ENCODE peak calls at places on chromosomes 16 and 17, in nine cellular contexts. Y, W, Z, K, R, I, G, L and E are unnamed samples. For H3K4me1, the result is how much of the 10 kb centered on the place peaks cover.

GRCh38 chr16:23121024-23121423 is 28.2 kb downstream of the USP31 start:
- DNase-seq in Z (no peak), R (no peak), W (no peak), L (no peak), K (no peak), Y (peak), G (no peak), I (peak), E (no peak)

GRCh38 chr17:67689534-67690177 is 28.1 kb upstream of the NOL11 start:
- DNase-seq in Y (peak), I (peak), K (no peak), R (peak), G (no peak), L (no peak), W (no peak), Z (peak), E (peak)

GRCh38 chr17:2191785-2192184 is 111.8 kb downstream of the SMG6 start:
- DNase-seq in I (no peak), R (no peak), L (no peak), W (no peak), Y (no peak), K (no peak), G (no peak), Z (no peak), E (no peak)

GRCh38 chr16:426115-426905 is 861 bp downstream of the RAB11FIP3 start:
- DNase-seq in L (no peak), Y (peak), G (no peak), I (peak), K (no peak), R (no peak), W (no peak), Z (peak), E (peak)

GRCh38 chr17:47225911-47226688 is 17.0 kb downstream of the MYL4 start:
- DNase-seq in R (no peak), Z (no peak), Y (no peak), W (no peak), I (peak), L (no peak), K (no peak), G (no peak), E (no peak)

GRCh38 chr16:84007946-84008345 is 34.6 kb downstream of the SLC38A8 start:
- DNase-seq in K (no peak), L (no peak), Z (no peak), W (no peak), R (no peak), Y (no peak), I (peak), G (no peak), E (no peak)

GRCh38 chr16:86307518-86307903 is 202.8 kb upstream of the FOXF1 start:
- DNase-seq in R (no peak), K (no peak), G (no peak), I (peak), W (no peak), L (no peak), Y (no peak), Z (no peak), E (peak)

GRCh38 chr17:54924405-54924804 is 23.8 kb downstream of the TOM1L1 start:
- DNase-seq in Y (no peak), G (no peak), L (no peak), R (no peak), I (no peak), K (no peak), W (no peak), Z (no peak), E (no peak)

GRCh38 chr16:9665851-9666271 is 516.4 kb downstream of the GRIN2A start:
- DNase-seq in Z (no peak), G (no peak), Y (no peak), W (no peak), K (no peak), L (no peak), I (no peak), R (no peak), E (no peak)

GRCh38 chr17:39737761-39738567 is at the start of gene GRB7:
- DNase-seq in R (no peak), L (peak), W (no peak), I (no peak), K (peak), Y (no peak), Z (no peak), G (no peak), E (no peak)

GRCh38 chr16:2520784-2521577 is 810 bp downstream of the AMDHD2 start:
- DNase-seq in L (no peak), K (peak), Y (no peak), I (peak), R (peak), G (no peak), Z (peak), W (peak), E (peak)

GRCh38 chr16:2517954-2518605 is 2.1 kb upstream of the AMDHD2 start:
- DNase-seq in G (no peak), Z (no peak), I (no peak), L (no peak), Y (no peak), K (no peak), R (no peak), W (no peak), E (no peak)

GRCh38 chr16:2518823-2519710 is 1.1 kb upstream of the AMDHD2 start:
- DNase-seq in Z (no peak), R (no peak), I (peak), K (peak), Y (no peak), L (no peak), G (no peak), W (no peak), E (no peak)

GRCh38 chr16:2519711-2520080 is 475 bp upstream of the AMDHD2 start:
- DNase-seq in K (no peak), R (no peak), G (no peak), I (no peak), Z (no peak), L (no peak), W (no peak), Y (no peak), E (no peak)

GRCh38 chr16:2520097-2520783 is at the start of gene AMDHD2:
- DNase-seq in G (peak), Y (peak), I (peak), K (peak), L (peak), Z (peak), W (peak), R (peak), E (peak)
- H3K4me1 ChIP-seq in G (half or more), Y (under half), I (under half), K (half or more), L (under half), Z (under half), W (under half), R (half or more), E (half or more)

DNA sequence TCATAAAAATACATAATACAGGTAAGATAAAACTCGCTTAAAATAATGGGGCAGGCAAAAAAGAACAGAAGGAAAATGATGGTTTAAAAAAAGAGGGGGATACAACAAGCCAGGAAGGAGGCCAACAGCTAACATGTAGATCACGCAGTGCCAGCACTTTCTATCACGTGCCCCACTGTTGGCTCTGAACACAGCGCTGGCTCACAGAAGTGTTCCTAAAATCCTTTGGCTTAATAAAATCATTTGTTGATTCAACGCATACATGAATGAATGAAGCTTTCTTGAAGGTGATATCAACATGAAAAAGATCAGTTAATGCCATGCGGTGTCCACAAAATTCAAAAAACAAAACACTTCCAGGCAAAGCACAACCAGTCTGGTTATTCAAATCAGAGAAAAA is 8.5 kb downstream of the ITGAE start:
- DNase-seq in R (no peak), Z (no peak), L (no peak), G (no peak), K (no peak), I (no peak), W (no peak), Y (no peak), E (no peak)
- H3K4me1 ChIP-seq in R (under half), Z (under half), L (under half), G (under half), K (under half), I (under half), W (under half), Y (under half), E (under half)

GRCh38 chr17:58002558-58002957 is 4.5 kb downstream of the SRSF1 start:
- DNase-seq in Y (no peak), W (no peak), Z (no peak), G (no peak), K (no peak), R (no peak), L (no peak), I (peak), E (no peak)

GRCh38 chr17:58005031-58005727 is 1.9 kb downstream of the SRSF1 start:
- DNase-seq in K (no peak), G (no peak), L (no peak), I (peak), W (no peak), Z (no peak), R (no peak), Y (peak), E (no peak)

GRCh38 chr17:58002973-58003372 is 4.1 kb downstream of the SRSF1 start:
- DNase-seq in Z (no peak), W (no peak), I (no peak), G (no peak), L (no peak), Y (no peak), K (no peak), R (no peak), E (no peak)

GRCh38 chr17:58005728-58006562 is 1.1 kb downstream of the SRSF1 start:
- DNase-seq in Z (no peak), G (no peak), K (no peak), W (peak), L (no peak), I (peak), R (no peak), Y (no peak), E (no peak)

DNA sequence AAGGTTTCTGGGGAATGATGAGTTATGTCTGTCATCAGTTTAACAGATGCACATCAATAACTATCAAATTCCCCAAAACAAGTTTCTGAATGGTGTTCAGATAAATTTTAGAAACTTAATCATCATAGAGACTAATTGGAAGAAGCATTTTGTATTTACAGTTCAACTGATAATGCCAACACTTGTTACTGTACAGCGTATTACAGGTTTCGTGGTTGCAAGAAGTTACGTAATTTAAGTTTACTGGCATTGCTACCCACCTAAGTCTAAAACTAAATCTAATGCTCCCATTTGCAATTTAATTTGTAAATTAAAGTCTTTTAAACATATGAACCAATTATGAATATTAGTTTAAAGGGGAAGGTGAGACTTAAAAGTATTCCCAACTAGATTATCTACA is 3.0 kb downstream of the SRSF1 start:
- DNase-seq in R (no peak), L (no peak), Y (no peak), I (no peak), G (no peak), W (no peak), K (no peak), Z (no peak), E (no peak)
- H3K4me1 ChIP-seq in R (under half), L (under half), Y (under half), I (under half), G (half or more), W (under half), K (half or more), Z (half or more), E (half or more)

DNA sequence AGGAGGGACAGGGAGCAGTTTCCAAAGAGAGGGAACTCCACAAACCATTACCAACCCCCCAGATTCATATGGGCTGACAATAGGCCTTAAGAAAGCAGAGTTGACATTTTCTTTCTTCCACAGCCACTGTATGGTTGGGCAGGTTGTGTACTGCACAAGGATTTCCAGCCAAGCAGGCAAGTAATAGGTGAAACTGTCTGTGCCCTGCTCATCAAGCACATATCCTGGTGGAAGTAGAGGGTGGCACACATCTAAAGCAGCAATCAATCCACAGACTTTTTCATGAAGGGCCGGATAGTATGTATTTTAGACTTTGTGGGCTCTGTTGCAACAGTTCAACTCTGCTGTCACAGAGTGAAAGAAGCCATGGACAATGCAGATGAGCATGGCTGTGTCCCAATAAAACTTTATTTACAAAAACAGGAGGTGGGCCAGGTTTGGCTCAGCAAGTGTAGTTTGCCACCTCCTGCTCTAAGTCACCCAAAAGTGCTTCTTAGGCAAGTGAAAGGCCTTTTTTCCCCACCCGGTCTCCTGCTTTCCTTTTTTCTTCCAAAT is 63.4 kb downstream of the SNX20 start:
- DNase-seq in I (no peak), Z (no peak), R (no peak), G (no peak), K (no peak), Y (no peak), L (no peak), W (no peak), E (no peak)
- H3K4me1 ChIP-seq in I (under half), Z (under half), R (under half), G (half or more), K (under half), Y (under half), L (under half), W (under half), E (under half)

GRCh38 chr17:22464041-22464440 is 771.7 kb downstream of the KCNJ18 start:
- DNase-seq in W (no peak), Y (no peak), L (no peak), K (no peak), I (no peak), R (no peak), G (no peak), Z (no peak), E (no peak)
- H3K4me1 ChIP-seq in W (under half), Y (under half), L (under half), K (under half), I (under half), R (under half), G (under half), Z (under half), E (under half)